ENCODE peak calls at places on chromosomes 2 and 18, in six cellular contexts. One of them, this sample, is unnamed.

GRCh38 chr2:119650206-119650605 is 28.8 kb upstream of the TMEM177 start:
- DNase-seq in activated B cell treated with CpG ODN at 0.5 μM for 24 hours: no peak
- DNase-seq in A549: no peak
- DNase-seq in Peyer's patch: no peak
- DNase-seq in lower lobe of right lung: no peak
- DNase-seq in A673: no peak
- DNase-seq in this sample: no peak

GRCh38 chr2:28377984-28378678 is 14.5 kb upstream of the FOSL2 start:
- DNase-seq in activated B cell treated with CpG ODN at 0.5 μM for 24 hours: no peak
- DNase-seq in A549: no peak
- DNase-seq in Peyer's patch: peak; percentile 89
- DNase-seq in lower lobe of right lung: peak; percentile 80
- DNase-seq in A673: no peak
- DNase-seq in this sample: peak; percentile 65

GRCh38 chr2:195513119-195513518 is 143.9 kb upstream of the SLC39A10 start:
- DNase-seq in activated B cell treated with CpG ODN at 0.5 μM for 24 hours: no peak
- DNase-seq in A549: no peak
- DNase-seq in Peyer's patch: no peak
- DNase-seq in lower lobe of right lung: no peak
- DNase-seq in A673: no peak
- DNase-seq in this sample: no peak

GRCh38 chr2:63078852-63079606 is 28.4 kb downstream of the OTX1 start:
- DNase-seq in activated B cell treated with CpG ODN at 0.5 μM for 24 hours: no peak
- DNase-seq in A549: no peak
- DNase-seq in Peyer's patch: no peak
- DNase-seq in lower lobe of right lung: no peak
- DNase-seq in A673: peak; percentile 33
- DNase-seq in this sample: no peak

GRCh38 chr18:13501896-13502295 is 224.5 kb downstream of the FAM210A start:
- DNase-seq in activated B cell treated with CpG ODN at 0.5 μM for 24 hours: no peak
- DNase-seq in A549: no peak
- DNase-seq in Peyer's patch: no peak
- DNase-seq in lower lobe of right lung: no peak
- DNase-seq in A673: no peak
- DNase-seq in this sample: no peak

GRCh38 chr2:120451334-120451733 is 105.4 kb downstream of the INHBB start:
- DNase-seq in activated B cell treated with CpG ODN at 0.5 μM for 24 hours: no peak
- DNase-seq in A549: no peak
- DNase-seq in Peyer's patch: no peak
- DNase-seq in lower lobe of right lung: no peak
- DNase-seq in A673: no peak
- DNase-seq in this sample: peak; percentile 65

GRCh38 chr2:177489719-177490301 is 97.2 kb downstream of the AGPS start:
- DNase-seq in activated B cell treated with CpG ODN at 0.5 μM for 24 hours: no peak
- DNase-seq in A549: peak; percentile 15
- DNase-seq in Peyer's patch: no peak
- DNase-seq in lower lobe of right lung: no peak
- DNase-seq in A673: peak; percentile 66
- DNase-seq in this sample: no peak

GRCh38 chr2:112256654-112257053 is 1.8 kb upstream of the ZC3H8 start:
- DNase-seq in activated B cell treated with CpG ODN at 0.5 μM for 24 hours: no peak
- DNase-seq in A549: no peak
- DNase-seq in Peyer's patch: no peak
- DNase-seq in lower lobe of right lung: no peak
- DNase-seq in A673: no peak
- DNase-seq in this sample: no peak

GRCh38 chr18:13566941-13567762 is 159.2 kb downstream of the FAM210A start:
- DNase-seq in activated B cell treated with CpG ODN at 0.5 μM for 24 hours: peak; percentile 62
- DNase-seq in A549: no peak
- DNase-seq in Peyer's patch: peak; percentile 78
- DNase-seq in lower lobe of right lung: peak; percentile 86
- DNase-seq in A673: no peak
- DNase-seq in this sample: no peak

GRCh38 chr18:8778386-8778785 is 73.0 kb downstream of the MTCL1 start:
- DNase-seq in activated B cell treated with CpG ODN at 0.5 μM for 24 hours: no peak
- DNase-seq in A549: no peak
- DNase-seq in Peyer's patch: no peak
- DNase-seq in lower lobe of right lung: no peak
- DNase-seq in A673: no peak
- DNase-seq in this sample: no peak

GRCh38 chr2:59752512-59752911 is 800.9 kb downstream of the BCL11A start:
- DNase-seq in activated B cell treated with CpG ODN at 0.5 μM for 24 hours: no peak
- DNase-seq in A549: no peak
- DNase-seq in Peyer's patch: no peak
- DNase-seq in lower lobe of right lung: no peak
- DNase-seq in A673: no peak
- DNase-seq in this sample: no peak

GRCh38 chr2:59756145-59756544 is 797.3 kb downstream of the BCL11A start:
- DNase-seq in activated B cell treated with CpG ODN at 0.5 μM for 24 hours: no peak
- DNase-seq in A549: no peak
- DNase-seq in Peyer's patch: no peak
- DNase-seq in lower lobe of right lung: no peak
- DNase-seq in A673: no peak
- DNase-seq in this sample: no peak

GRCh38 chr2:59754336-59754735 is 799.1 kb downstream of the BCL11A start:
- DNase-seq in activated B cell treated with CpG ODN at 0.5 μM for 24 hours: no peak
- DNase-seq in A549: no peak
- DNase-seq in Peyer's patch: no peak
- DNase-seq in lower lobe of right lung: no peak
- DNase-seq in A673: no peak
- DNase-seq in this sample: no peak
- TF ChIP-seq CTCF in activated B cell treated with CpG ODN at 0.5 μM for 24 hours: no peak
- TF ChIP-seq CTCF in A549: no peak
- TF ChIP-seq CTCF in Peyer's patch: no peak
- TF ChIP-seq CTCF in lower lobe of right lung: no peak
- TF ChIP-seq CTCF in A673: peak; percentile 40
- TF ChIP-seq CTCF in this sample: peak; percentile 17

DNA sequence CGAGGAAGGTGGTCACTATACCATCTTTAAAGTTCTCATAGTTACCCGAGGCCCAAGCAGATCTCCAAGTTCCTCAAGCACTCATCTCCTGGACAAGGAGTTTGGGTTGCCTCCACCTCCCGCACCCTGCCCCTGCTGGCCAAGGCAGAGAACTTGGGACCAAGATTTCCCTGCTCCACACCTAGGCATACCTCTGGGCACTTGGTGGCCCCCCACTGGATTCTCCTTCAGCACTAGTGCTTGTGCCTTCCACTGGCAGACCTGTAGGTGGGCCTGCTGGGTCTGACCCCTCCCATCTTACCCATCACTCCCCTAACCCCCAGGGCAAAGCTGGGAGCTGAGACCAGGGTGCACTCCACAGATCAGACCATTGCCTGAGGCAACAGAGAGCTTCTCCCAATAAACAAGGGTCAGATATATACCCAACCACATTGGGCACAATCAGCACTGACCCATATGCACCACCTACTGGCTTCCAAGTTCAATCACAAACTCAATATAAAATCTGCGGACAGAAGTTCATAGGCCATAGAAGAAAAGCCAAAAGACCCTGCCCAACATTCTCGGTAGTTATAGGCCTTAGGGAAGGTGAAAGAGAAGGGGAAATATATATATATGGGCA is 244.2 kb downstream of the EXOC6B start:
- DNase-seq in activated B cell treated with CpG ODN at 0.5 μM for 24 hours: no peak
- DNase-seq in A549: no peak
- DNase-seq in Peyer's patch: no peak
- DNase-seq in lower lobe of right lung: no peak
- DNase-seq in A673: no peak
- DNase-seq in this sample: no peak
- TF ChIP-seq CTCF in activated B cell treated with CpG ODN at 0.5 μM for 24 hours: no peak
- TF ChIP-seq CTCF in A549: no peak
- TF ChIP-seq CTCF in Peyer's patch: no peak
- TF ChIP-seq CTCF in lower lobe of right lung: no peak
- TF ChIP-seq CTCF in A673: peak; percentile 32
- TF ChIP-seq CTCF in this sample: peak; percentile 33

GRCh38 chr2:197134206-197134605 is 176.4 kb downstream of the ANKRD44 start:
- DNase-seq in activated B cell treated with CpG ODN at 0.5 μM for 24 hours: no peak
- DNase-seq in A549: no peak
- DNase-seq in Peyer's patch: no peak
- DNase-seq in lower lobe of right lung: no peak
- DNase-seq in A673: no peak
- DNase-seq in this sample: no peak
- TF ChIP-seq CTCF in activated B cell treated with CpG ODN at 0.5 μM for 24 hours: no peak
- TF ChIP-seq CTCF in A549: no peak
- TF ChIP-seq CTCF in Peyer's patch: peak; percentile 14
- TF ChIP-seq CTCF in lower lobe of right lung: no peak
- TF ChIP-seq CTCF in A673: no peak
- TF ChIP-seq CTCF in this sample: peak; percentile 24

GRCh38 chr2:218343591-218343990 is 13.1 kb upstream of the CATIP start:
- DNase-seq in activated B cell treated with CpG ODN at 0.5 μM for 24 hours: no peak
- DNase-seq in A549: no peak
- DNase-seq in Peyer's patch: no peak
- DNase-seq in lower lobe of right lung: no peak
- DNase-seq in A673: no peak
- DNase-seq in this sample: no peak

GRCh38 chr2:218341381-218341780 is 15.3 kb upstream of the CATIP start:
- DNase-seq in activated B cell treated with CpG ODN at 0.5 μM for 24 hours: no peak
- DNase-seq in A549: no peak
- DNase-seq in Peyer's patch: no peak
- DNase-seq in lower lobe of right lung: no peak
- DNase-seq in A673: no peak
- DNase-seq in this sample: no peak

GRCh38 chr2:218344755-218345417 is 11.8 kb upstream of the CATIP start:
- DNase-seq in activated B cell treated with CpG ODN at 0.5 μM for 24 hours: no peak
- DNase-seq in A549: no peak
- DNase-seq in Peyer's patch: no peak
- DNase-seq in lower lobe of right lung: no peak
- DNase-seq in A673: no peak
- DNase-seq in this sample: no peak

GRCh38 chr2:218344090-218344754 is 12.4 kb upstream of the CATIP start:
- DNase-seq in activated B cell treated with CpG ODN at 0.5 μM for 24 hours: no peak
- DNase-seq in A549: no peak
- DNase-seq in Peyer's patch: no peak
- DNase-seq in lower lobe of right lung: no peak
- DNase-seq in A673: no peak
- DNase-seq in this sample: no peak

GRCh38 chr2:218342837-218343236 is 13.8 kb upstream of the CATIP start:
- DNase-seq in activated B cell treated with CpG ODN at 0.5 μM for 24 hours: no peak
- DNase-seq in A549: no peak
- DNase-seq in Peyer's patch: no peak
- DNase-seq in lower lobe of right lung: no peak
- DNase-seq in A673: no peak
- DNase-seq in this sample: no peak
- TF ChIP-seq CTCF in activated B cell treated with CpG ODN at 0.5 μM for 24 hours: no peak
- TF ChIP-seq CTCF in A549: no peak
- TF ChIP-seq CTCF in Peyer's patch: no peak
- TF ChIP-seq CTCF in lower lobe of right lung: no peak
- TF ChIP-seq CTCF in A673: no peak
- TF ChIP-seq CTCF in this sample: no peak

GRCh38 chr18:3771121-3771971 is 321.4 kb downstream of the TGIF1 start:
- DNase-seq in activated B cell treated with CpG ODN at 0.5 μM for 24 hours: peak; percentile 52
- DNase-seq in A549: peak; percentile 73
- DNase-seq in Peyer's patch: peak; percentile 90
- DNase-seq in lower lobe of right lung: peak; percentile 91
- DNase-seq in A673: peak; percentile 95
- DNase-seq in this sample: no peak

GRCh38 chr18:3775996-3776395 is 326.0 kb downstream of the TGIF1 start:
- DNase-seq in activated B cell treated with CpG ODN at 0.5 μM for 24 hours: no peak
- DNase-seq in A549: no peak
- DNase-seq in Peyer's patch: no peak
- DNase-seq in lower lobe of right lung: no peak
- DNase-seq in A673: no peak
- DNase-seq in this sample: no peak

GRCh38 chr18:3777719-3778118 is 327.7 kb downstream of the TGIF1 start:
- DNase-seq in activated B cell treated with CpG ODN at 0.5 μM for 24 hours: no peak
- DNase-seq in A549: no peak
- DNase-seq in Peyer's patch: no peak
- DNase-seq in lower lobe of right lung: no peak
- DNase-seq in A673: no peak
- DNase-seq in this sample: no peak

DNA sequence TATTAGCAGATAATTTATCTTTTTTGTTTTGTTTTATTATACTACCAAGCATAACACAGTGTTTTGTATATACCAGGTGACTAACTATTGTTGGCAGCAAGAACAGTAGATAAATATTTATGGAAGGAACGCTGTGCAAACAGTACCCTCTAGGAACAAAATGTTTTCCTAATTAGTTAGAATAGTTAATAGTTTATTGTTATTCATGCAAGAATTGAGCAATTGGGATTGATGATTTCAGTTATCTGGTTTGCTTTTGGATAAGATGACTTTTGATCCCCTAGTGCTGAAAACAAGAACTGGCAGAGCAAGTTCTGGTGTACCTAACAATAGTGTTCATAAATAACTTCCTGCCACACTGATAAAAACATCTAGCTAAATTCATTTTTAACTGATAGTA is 323.3 kb downstream of the TGIF1 start:
- DNase-seq in activated B cell treated with CpG ODN at 0.5 μM for 24 hours: no peak
- DNase-seq in A549: no peak
- DNase-seq in Peyer's patch: no peak
- DNase-seq in lower lobe of right lung: no peak
- DNase-seq in A673: no peak
- DNase-seq in this sample: no peak
- TF ChIP-seq CTCF in activated B cell treated with CpG ODN at 0.5 μM for 24 hours: no peak
- TF ChIP-seq CTCF in A549: no peak
- TF ChIP-seq CTCF in Peyer's patch: peak; percentile 32
- TF ChIP-seq CTCF in lower lobe of right lung: no peak
- TF ChIP-seq CTCF in A673: no peak
- TF ChIP-seq CTCF in this sample: no peak

DNA sequence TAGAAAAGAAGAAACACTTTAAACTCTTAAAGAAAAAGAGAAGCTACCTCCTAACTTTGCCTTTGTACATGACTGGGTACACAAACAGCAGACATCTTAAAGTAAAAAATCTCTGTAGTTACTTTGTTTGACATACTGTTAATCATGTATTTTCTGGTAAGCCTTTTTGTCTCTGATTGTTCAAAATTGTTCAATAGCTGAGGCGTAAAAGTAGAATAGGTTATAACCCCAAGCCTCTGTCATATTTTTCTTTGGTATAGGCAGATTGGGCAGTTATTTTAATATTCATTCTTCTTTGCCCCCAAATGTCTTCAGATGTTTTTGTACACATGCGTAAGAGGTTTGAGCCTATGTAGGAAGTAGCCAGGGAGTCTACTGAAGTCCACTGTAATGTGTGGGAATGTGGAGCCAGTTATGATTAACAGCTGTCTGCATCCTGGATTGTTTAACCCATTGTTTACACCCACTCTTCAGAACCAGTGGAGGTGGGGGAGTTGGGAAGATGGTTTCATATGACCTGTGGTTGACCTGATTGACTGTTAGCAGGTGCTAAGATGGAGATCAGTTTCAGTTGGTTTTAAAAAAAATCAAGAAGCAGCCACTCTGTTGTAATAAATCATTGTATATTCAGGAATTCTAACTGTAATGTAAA is 150.5 kb downstream of the TANC1 start:
- DNase-seq in activated B cell treated with CpG ODN at 0.5 μM for 24 hours: no peak
- DNase-seq in A549: no peak
- DNase-seq in Peyer's patch: no peak
- DNase-seq in lower lobe of right lung: no peak
- DNase-seq in A673: no peak
- DNase-seq in this sample: no peak
- TF ChIP-seq CTCF in activated B cell treated with CpG ODN at 0.5 μM for 24 hours: no peak
- TF ChIP-seq CTCF in A549: no peak
- TF ChIP-seq CTCF in Peyer's patch: no peak
- TF ChIP-seq CTCF in lower lobe of right lung: peak; percentile 31
- TF ChIP-seq CTCF in A673: peak; percentile 1
- TF ChIP-seq CTCF in this sample: peak; percentile 46